ENCODE peak calls at places on chromosomes 7 and 10, in eight cellular contexts. Q is stomach; A is nephron progenitor cell; D is Calu3; G is kidney tubule cell; T is GDM1; Z is HEK293T; X is stimulated activated CD4-positive, alpha-beta T cell treated with anti-CD3 and anti-CD28 coated beads, Interleukin-1b, Interleukin-23, amount 100 ng/mL, for 4 hours. E is an unnamed sample.

GRCh38 chr7:119123326-119123725 is 898.8 kb downstream of the ANKRD7 start:
- DNase-seq in Q (no peak), A (no peak), D (no peak), G (no peak), T (no peak), Z (no peak), X (no peak), E (no peak)

GRCh38 chr7:1136841-1137516 is 23.0 kb downstream of the ZFAND2A start:
- DNase-seq in Q (no peak), A (no peak), D (no peak), G (no peak), T (no peak), Z (no peak), X (no peak), E (no peak)

GRCh38 chr10:71084061-71084817 is 128.1 kb upstream of the UNC5B start:
- DNase-seq in Q (peak), A (no peak), D (no peak), G (no peak), T (no peak), Z (no peak), X (no peak), E (no peak)

GRCh38 chr7:108002726-108003590 is at the start of gene LAMB1:
- DNase-seq in Q (peak), A (peak), D (peak), G (peak), T (no peak), Z (peak), X (no peak), E (no peak)

GRCh38 chr10:62594093-62594520 is 210.4 kb upstream of the ADO start:
- DNase-seq in Q (peak), A (peak), D (peak), G (peak), T (peak), Z (peak), X (peak), E (no peak)

GRCh38 chr7:23100697-23101096 is 4.9 kb upstream of the KLHL7 start:
- DNase-seq in Q (no peak), A (no peak), D (no peak), G (no peak), T (no peak), Z (peak), X (no peak), E (no peak)

GRCh38 chr7:98626393-98627061 is 9.4 kb downstream of the NPTX2 start:
- DNase-seq in Q (no peak), A (peak), D (no peak), G (no peak), T (no peak), Z (no peak), X (no peak), E (no peak)

GRCh38 chr10:79285315-79286185 is 61.7 kb upstream of the PPIF start:
- DNase-seq in Q (no peak), A (no peak), D (no peak), G (no peak), T (no peak), Z (no peak), X (no peak), E (no peak)